ENCODE peak calls at places on chromosomes 2 and 18, in six cellular contexts. O is esophagus muscularis mucosa, K is transverse colon, P is upper lobe of left lung, A is HCT116, G is HepG2. C is an unnamed sample. For H3K4me1, the result is how much of the 10 kb centered on the place peaks cover.

GRCh38 chr2:208466133-208466919 is 59.7 kb downstream of the PTH2R start:
- DNase-seq in K (no peak), O (no peak), G (peak), P (no peak), A (peak), C (no peak)

GRCh38 chr2:206098471-206098870 is 12.5 kb upstream of the INO80D start:
- DNase-seq in K (no peak), G (no peak), O (no peak), A (no peak), P (no peak), C (no peak)

GRCh38 chr2:51706220-51706619 is 674.3 kb upstream of the NRXN1 start:
- DNase-seq in K (no peak), O (no peak), G (no peak), P (no peak), A (no peak), C (no peak)

GRCh38 chr18:55416791-55417190 is 171.2 kb downstream of the TCF4 start:
- DNase-seq in G (no peak), K (no peak), P (no peak), O (no peak), A (no peak), C (no peak)

GRCh38 chr2:179927041-179927440 is 65.6 kb upstream of the ZNF385B start:
- DNase-seq in P (no peak), G (no peak), K (no peak), A (no peak), O (no peak), C (no peak)

GRCh38 chr2:161068670-161069069 is 91.6 kb upstream of the TANK start:
- DNase-seq in P (no peak), A (no peak), K (no peak), G (no peak), O (no peak), C (no peak)

GRCh38 chr2:63581266-63581961 is 6.9 kb downstream of the WDPCP start:
- DNase-seq in K (no peak), O (no peak), A (no peak), G (no peak), P (no peak), C (no peak)

GRCh38 chr2:151198646-151199045 is 63.0 kb downstream of the RBM43 start:
- DNase-seq in G (no peak), P (no peak), O (peak), K (no peak), A (no peak), C (no peak)

GRCh38 chr2:239820836-239821693 is 204.1 kb downstream of the NDUFA10 start:
- DNase-seq in K (no peak), G (no peak), P (no peak), A (no peak), O (peak), C (no peak)

GRCh38 chr2:105553538-105554196 is 154.8 kb upstream of the FHL2 start:
- DNase-seq in A (no peak), K (no peak), G (no peak), O (no peak), P (no peak), C (no peak)

GRCh38 chr18:3401669-3402620 is 48.0 kb upstream of the TGIF1 start:
- DNase-seq in O (no peak), A (no peak), K (no peak), P (no peak), G (no peak), C (no peak)

DNA sequence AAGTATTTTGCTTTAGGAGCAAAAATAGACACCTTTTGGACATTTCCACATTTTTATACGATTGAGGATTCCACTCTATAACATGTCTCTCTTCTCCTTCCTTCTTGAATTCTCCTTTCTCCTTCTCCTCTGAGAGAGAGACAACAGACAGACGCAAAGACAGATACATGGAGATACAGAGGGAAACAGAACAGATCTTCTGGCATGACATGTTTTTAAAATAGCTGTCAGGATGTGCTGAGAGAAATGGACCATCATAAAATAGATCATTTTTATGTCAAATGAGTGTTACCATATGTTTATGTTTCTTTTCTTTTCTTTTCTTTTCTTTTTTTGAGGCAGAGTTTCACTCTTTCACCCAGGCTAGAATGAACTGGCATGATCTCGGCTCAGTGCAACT is 44.4 kb upstream of the ZNF532 start:
- DNase-seq in A (no peak), O (no peak), G (no peak), K (no peak), P (no peak), C (no peak)
- TF ChIP-seq POLR2AphosphoS5 in A (no peak), O (no peak), G (no peak), K (no peak), P (no peak), C (no peak)

GRCh38 chr2:34254272-34254882 is 655.3 kb upstream of the FAM98A start:
- DNase-seq in G (no peak), O (no peak), A (no peak), K (no peak), P (no peak), C (no peak)
- TF ChIP-seq POLR2A in G (no peak), O (no peak), A (no peak), K (no peak), P (no peak), C (no peak)

GRCh38 chr18:70425236-70425635 is 136.4 kb downstream of the SOCS6 start:
- DNase-seq in G (no peak), P (no peak), K (no peak), A (no peak), O (no peak), C (no peak)

GRCh38 chr18:70421471-70421870 is 132.6 kb downstream of the SOCS6 start:
- DNase-seq in A (peak), K (no peak), G (no peak), P (no peak), O (no peak), C (no peak)

GRCh38 chr18:70423120-70423519 is 134.3 kb downstream of the SOCS6 start:
- DNase-seq in G (no peak), O (no peak), K (peak), P (no peak), A (no peak), C (no peak)

GRCh38 chr18:70422061-70422965 is 133.5 kb downstream of the SOCS6 start:
- DNase-seq in G (peak), K (peak), O (no peak), A (peak), P (peak), C (peak)

DNA sequence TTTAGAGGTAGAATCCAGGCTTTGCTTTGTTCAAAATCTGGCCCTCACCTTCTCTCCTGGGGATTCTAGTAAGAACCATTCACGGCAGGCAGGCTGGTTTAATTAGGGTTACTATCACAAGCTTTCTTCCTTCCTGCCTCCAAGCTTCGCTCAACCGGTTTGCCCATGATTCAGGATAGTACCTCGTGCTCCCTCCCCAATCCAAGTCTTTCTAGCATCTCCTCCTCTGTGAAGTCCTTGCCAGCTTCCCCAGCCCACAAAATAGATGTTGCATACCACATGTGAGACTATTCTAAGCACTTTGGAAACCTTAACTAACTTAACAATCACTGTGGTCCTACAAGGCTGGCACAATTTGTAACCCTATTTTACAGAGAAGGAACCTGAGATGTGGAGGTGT is 135.1 kb downstream of the SOCS6 start:
- DNase-seq in O (no peak), G (no peak), A (peak), P (no peak), K (peak), C (peak)
- H3K4me1 ChIP-seq in O (under half), G (half or more), A (half or more), P (under half), K (under half), C (under half)

DNA sequence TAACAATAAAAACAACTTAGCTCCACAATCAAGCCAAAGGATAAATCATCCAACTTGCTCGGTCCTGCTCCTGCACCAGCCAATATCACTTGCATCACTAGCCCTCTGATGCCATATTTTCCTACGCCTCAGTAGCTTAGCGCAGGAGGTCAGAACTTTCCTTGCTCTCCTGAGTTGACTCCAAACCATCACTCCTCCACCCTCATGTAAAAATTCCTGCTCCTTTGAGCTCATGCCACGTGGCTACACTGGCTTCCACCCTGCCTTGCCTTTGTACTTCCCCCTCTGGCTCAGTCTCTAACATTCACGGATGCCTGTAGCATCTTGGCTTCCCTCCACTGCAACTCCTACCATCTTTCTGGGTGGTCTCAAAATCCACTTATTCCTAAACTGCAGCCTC is 25.2 kb downstream of the AAK1 start:
- DNase-seq in A (no peak), K (no peak), O (peak), P (no peak), G (no peak), C (no peak)
- TF ChIP-seq POLR2AphosphoS5 in A (no peak), K (no peak), O (no peak), P (no peak), G (no peak), C (peak)

GRCh38 chr2:4827836-4828235 is 864.3 kb upstream of the SOX11 start:
- DNase-seq in P (no peak), O (peak), K (no peak), G (no peak), A (no peak), C (no peak)
- TF ChIP-seq POLR2A in P (no peak), O (no peak), K (no peak), G (no peak), A (no peak), C (no peak)

GRCh38 chr2:23418490-23418911 is 33.5 kb downstream of the KLHL29 start:
- DNase-seq in O (no peak), P (no peak), A (no peak), G (no peak), K (no peak), C (no peak)
- H3K4me1 ChIP-seq in O (under half), P (under half), A (under half), G (under half), K (under half), C (under half)

C was measured in prostate gland.